ENCODE peak calls at places on chromosomes 11 and 22, in seven cellular contexts. One of them, this sample, is unnamed.

GRCh38 chr22:37675930-37676571 is 615 bp downstream of the LGALS1 start:
- DNase-seq in prostate gland: no peak
- DNase-seq in GM12878: no peak
- DNase-seq in breast epithelium: no peak
- DNase-seq in IMR-90: no peak
- DNase-seq in stomach: no peak
- DNase-seq in uterus: peak
- DNase-seq in this sample: no peak

GRCh38 chr22:36156515-36157419 is 3.8 kb downstream of the APOL3 start:
- DNase-seq in prostate gland: peak
- DNase-seq in GM12878: no peak
- DNase-seq in breast epithelium: peak
- DNase-seq in IMR-90: peak
- DNase-seq in stomach: peak
- DNase-seq in uterus: peak
- DNase-seq in this sample: peak

GRCh38 chr11:27410301-27410700 is 47.3 kb upstream of the CCDC34 start:
- DNase-seq in prostate gland: no peak
- DNase-seq in GM12878: no peak
- DNase-seq in breast epithelium: no peak
- DNase-seq in IMR-90: no peak
- DNase-seq in stomach: no peak
- DNase-seq in uterus: no peak
- DNase-seq in this sample: no peak

GRCh38 chr22:39209756-39210155 is 35.0 kb downstream of the PDGFB start:
- DNase-seq in prostate gland: no peak
- DNase-seq in GM12878: no peak
- DNase-seq in breast epithelium: no peak
- DNase-seq in IMR-90: no peak
- DNase-seq in stomach: no peak
- DNase-seq in uterus: no peak
- DNase-seq in this sample: peak

GRCh38 chr22:29171721-29172120 is 34.0 kb upstream of the EMID1 start:
- DNase-seq in prostate gland: no peak
- DNase-seq in GM12878: no peak
- DNase-seq in breast epithelium: no peak
- DNase-seq in IMR-90: no peak
- DNase-seq in stomach: no peak
- DNase-seq in uterus: no peak
- DNase-seq in this sample: no peak

GRCh38 chr11:120228794-120229384 is 11.1 kb upstream of the POU2F3 start:
- DNase-seq in prostate gland: no peak
- DNase-seq in GM12878: no peak
- DNase-seq in breast epithelium: no peak
- DNase-seq in IMR-90: no peak
- DNase-seq in stomach: no peak
- DNase-seq in uterus: no peak
- DNase-seq in this sample: no peak

GRCh38 chr11:21177379-21177778 is 508.0 kb downstream of the NELL1 start:
- DNase-seq in prostate gland: no peak
- DNase-seq in GM12878: no peak
- DNase-seq in breast epithelium: no peak
- DNase-seq in IMR-90: no peak
- DNase-seq in stomach: no peak
- DNase-seq in uterus: no peak
- DNase-seq in this sample: no peak

GRCh38 chr11:26761382-26761781 is 39.5 kb upstream of the SLC5A12 start:
- DNase-seq in prostate gland: no peak
- DNase-seq in GM12878: no peak
- DNase-seq in breast epithelium: no peak
- DNase-seq in IMR-90: no peak
- DNase-seq in stomach: no peak
- DNase-seq in uterus: no peak
- DNase-seq in this sample: no peak

GRCh38 chr11:74437441-74437840 is 29.9 kb downstream of the KCNE3 start:
- DNase-seq in prostate gland: no peak
- DNase-seq in GM12878: no peak
- DNase-seq in breast epithelium: no peak
- DNase-seq in IMR-90: peak
- DNase-seq in stomach: no peak
- DNase-seq in uterus: no peak
- DNase-seq in this sample: no peak

GRCh38 chr22:49295851-49296560 is 531.7 kb downstream of the BRD1 start:
- DNase-seq in prostate gland: no peak
- DNase-seq in GM12878: no peak
- DNase-seq in breast epithelium: peak
- DNase-seq in IMR-90: no peak
- DNase-seq in stomach: peak
- DNase-seq in uterus: no peak
- DNase-seq in this sample: no peak

GRCh38 chr11:44863231-44863630 is 87.5 kb downstream of the TP53I11 start:
- DNase-seq in prostate gland: no peak
- DNase-seq in GM12878: no peak
- DNase-seq in breast epithelium: no peak
- DNase-seq in IMR-90: no peak
- DNase-seq in stomach: no peak
- DNase-seq in uterus: no peak
- DNase-seq in this sample: no peak

GRCh38 chr22:42069801-42070516 is 653 bp downstream of the NAGA start:
- DNase-seq in prostate gland: no peak
- DNase-seq in GM12878: no peak
- DNase-seq in breast epithelium: no peak
- DNase-seq in IMR-90: no peak
- DNase-seq in stomach: no peak
- DNase-seq in uterus: no peak
- DNase-seq in this sample: no peak

GRCh38 chr11:12746593-12747097 is 72.4 kb downstream of the TEAD1 start:
- DNase-seq in prostate gland: no peak
- DNase-seq in GM12878: no peak
- DNase-seq in breast epithelium: peak
- DNase-seq in IMR-90: peak
- DNase-seq in stomach: no peak
- DNase-seq in uterus: peak
- DNase-seq in this sample: no peak

GRCh38 chr11:42840856-42841255 is 470.9 kb upstream of the API5 start:
- DNase-seq in prostate gland: no peak
- DNase-seq in GM12878: no peak
- DNase-seq in breast epithelium: no peak
- DNase-seq in IMR-90: no peak
- DNase-seq in stomach: no peak
- DNase-seq in uterus: no peak
- DNase-seq in this sample: no peak

GRCh38 chr11:102592634-102593581 is 32.2 kb downstream of the MMP20 start:
- DNase-seq in prostate gland: no peak
- DNase-seq in GM12878: no peak
- DNase-seq in breast epithelium: no peak
- DNase-seq in IMR-90: peak
- DNase-seq in stomach: no peak
- DNase-seq in uterus: no peak
- DNase-seq in this sample: no peak

GRCh38 chr11:65114538-65115171 is 2.8 kb downstream of the ZNHIT2 start:
- DNase-seq in prostate gland: no peak
- DNase-seq in GM12878: no peak
- DNase-seq in breast epithelium: no peak
- DNase-seq in IMR-90: no peak
- DNase-seq in stomach: no peak
- DNase-seq in uterus: no peak
- DNase-seq in this sample: no peak
- TF ChIP-seq POLR2A in prostate gland: no peak
- TF ChIP-seq POLR2A in GM12878: peak
- TF ChIP-seq POLR2A in breast epithelium: no peak
- TF ChIP-seq POLR2A in IMR-90: no peak
- TF ChIP-seq POLR2A in stomach: no peak
- TF ChIP-seq POLR2A in uterus: no peak
- TF ChIP-seq POLR2A in this sample: no peak

DNA sequence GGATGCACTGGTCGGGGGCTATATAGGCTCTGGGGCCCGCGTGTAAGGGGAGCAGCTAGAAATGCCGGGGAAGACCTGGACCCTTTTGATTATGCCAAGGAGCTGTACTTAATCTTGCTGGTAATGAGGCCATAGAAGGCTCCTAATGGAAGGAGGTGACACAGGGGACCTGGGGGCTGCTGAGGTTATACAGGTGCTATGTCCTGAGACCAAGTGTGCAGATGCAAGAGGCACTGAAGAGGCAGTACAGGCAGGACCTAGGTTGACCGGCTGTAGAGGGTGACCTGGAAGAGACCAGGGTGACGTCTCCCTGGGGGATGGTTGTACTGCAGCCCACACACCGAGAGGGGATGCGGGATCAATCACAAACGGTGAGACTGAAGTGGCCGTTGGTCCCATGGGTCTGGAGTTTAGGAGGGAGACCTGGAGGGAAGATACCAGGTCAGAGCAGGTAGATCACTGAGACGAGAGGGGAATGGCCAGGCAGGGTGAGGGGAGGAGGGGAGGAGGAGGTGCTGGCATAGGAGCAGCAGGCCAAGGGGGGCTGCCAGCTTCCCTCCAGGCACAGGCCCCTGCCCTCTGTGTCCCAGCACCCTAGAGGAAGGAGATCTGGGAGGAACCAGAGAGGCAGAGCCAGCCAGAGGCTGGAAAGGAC is 6.9 kb downstream of the MAPK8IP2 start:
- DNase-seq in prostate gland: no peak
- DNase-seq in GM12878: no peak
- DNase-seq in breast epithelium: no peak
- DNase-seq in IMR-90: no peak
- DNase-seq in stomach: no peak
- DNase-seq in uterus: no peak
- DNase-seq in this sample: no peak
- H3K4me3 ChIP-seq in prostate gland: no peak
- H3K4me3 ChIP-seq in GM12878: no peak
- H3K4me3 ChIP-seq in breast epithelium: no peak
- H3K4me3 ChIP-seq in IMR-90: no peak
- H3K4me3 ChIP-seq in stomach: no peak
- H3K4me3 ChIP-seq in uterus: no peak
- H3K4me3 ChIP-seq in this sample: no peak

GRCh38 chr11:83285771-83286528 is at the start of gene CCDC90B:
- DNase-seq in prostate gland: peak
- DNase-seq in GM12878: peak
- DNase-seq in breast epithelium: peak
- DNase-seq in IMR-90: peak
- DNase-seq in stomach: peak
- DNase-seq in uterus: peak
- DNase-seq in this sample: peak
- TF ChIP-seq POLR2A in prostate gland: peak
- TF ChIP-seq POLR2A in GM12878: peak
- TF ChIP-seq POLR2A in breast epithelium: peak
- TF ChIP-seq POLR2A in IMR-90: peak
- TF ChIP-seq POLR2A in stomach: no peak
- TF ChIP-seq POLR2A in uterus: peak
- TF ChIP-seq POLR2A in this sample: peak

GRCh38 chr11:2777396-2777795 is 77.6 kb upstream of the KCNQ1OT1 start:
- DNase-seq in prostate gland: peak
- DNase-seq in GM12878: no peak
- DNase-seq in breast epithelium: peak
- DNase-seq in IMR-90: peak
- DNase-seq in stomach: peak
- DNase-seq in uterus: no peak
- DNase-seq in this sample: peak

GRCh38 chr11:2779499-2779980 is 79.7 kb upstream of the KCNQ1OT1 start:
- DNase-seq in prostate gland: no peak
- DNase-seq in GM12878: no peak
- DNase-seq in breast epithelium: no peak
- DNase-seq in IMR-90: no peak
- DNase-seq in stomach: no peak
- DNase-seq in uterus: no peak
- DNase-seq in this sample: no peak

GRCh38 chr11:2778630-2779498 is 79.1 kb upstream of the KCNQ1OT1 start:
- DNase-seq in prostate gland: peak
- DNase-seq in GM12878: no peak
- DNase-seq in breast epithelium: peak
- DNase-seq in IMR-90: peak
- DNase-seq in stomach: peak
- DNase-seq in uterus: peak
- DNase-seq in this sample: peak

GRCh38 chr11:2776351-2777061 is 76.7 kb upstream of the KCNQ1OT1 start:
- DNase-seq in prostate gland: peak
- DNase-seq in GM12878: no peak
- DNase-seq in breast epithelium: peak
- DNase-seq in IMR-90: no peak
- DNase-seq in stomach: peak
- DNase-seq in uterus: peak
- DNase-seq in this sample: peak

GRCh38 chr11:2777871-2778629 is 78.3 kb upstream of the KCNQ1OT1 start:
- DNase-seq in prostate gland: peak
- DNase-seq in GM12878: no peak
- DNase-seq in breast epithelium: peak
- DNase-seq in IMR-90: no peak
- DNase-seq in stomach: peak
- DNase-seq in uterus: peak
- DNase-seq in this sample: peak
- H3K4me3 ChIP-seq in prostate gland: no peak
- H3K4me3 ChIP-seq in GM12878: no peak
- H3K4me3 ChIP-seq in breast epithelium: peak
- H3K4me3 ChIP-seq in IMR-90: no peak
- H3K4me3 ChIP-seq in stomach: peak
- H3K4me3 ChIP-seq in uterus: no peak
- H3K4me3 ChIP-seq in this sample: no peak